ENCODE peak calls at places on chromosomes 6 and 20, in four cellular contexts. E is adipocyte, V is H7, G is BJ. T is an unnamed sample.

GRCh38 chr20:38134427-38135281 is 30.4 kb downstream of the TGM2 start:
- DNase-seq in G (no peak), V (no peak), E (peak; percentile 84), T (no peak)

GRCh38 chr20:46276531-46276930 is 31.8 kb downstream of the CDH22 start:
- DNase-seq in E (no peak), G (no peak), V (no peak), T (no peak)

GRCh38 chr6:10962673-10963072 is 75.8 kb downstream of the SYCP2L start:
- DNase-seq in G (peak; percentile 72), V (no peak), E (peak; percentile 93), T (no peak)

GRCh38 chr20:52004720-52005119 is 186.9 kb downstream of the ZFP64 start:
- DNase-seq in G (peak; percentile 20), E (peak; percentile 83), V (no peak), T (no peak)

GRCh38 chr20:43926691-43927090 is 12.0 kb downstream of the TOX2 start:
- DNase-seq in V (no peak), G (no peak), E (no peak), T (no peak)

GRCh38 chr6:26159417-26160273 is 72.4 kb downstream of the HFE start:
- DNase-seq in G (no peak), V (peak; percentile 43), E (peak; percentile 61), T (peak; percentile 64)

GRCh38 chr6:115983998-115984397 is 76.7 kb downstream of the FRK start:
- DNase-seq in G (no peak), E (no peak), V (no peak), T (no peak)

GRCh38 chr20:50385733-50386640 is 124.2 kb upstream of the PTPN1 start:
- DNase-seq in G (no peak), E (no peak), V (no peak), T (no peak)

GRCh38 chr6:53095716-53096115 is 30.5 kb downstream of the FBXO9 start:
- DNase-seq in V (no peak), G (no peak), E (peak; percentile 16), T (no peak)

GRCh38 chr20:46253391-46253790 is 54.9 kb downstream of the CDH22 start:
- DNase-seq in G (no peak), E (peak; percentile 3), V (peak; percentile 82), T (peak; percentile 83)

GRCh38 chr6:116884530-116884929 is 7.5 kb downstream of the RFX6 start:
- DNase-seq in V (no peak), G (no peak), E (no peak), T (peak; percentile 55)

GRCh38 chr6:25476126-25476525 is 175.9 kb upstream of the SCGN start:
- DNase-seq in V (no peak), G (no peak), E (peak; percentile 43), T (no peak)

GRCh38 chr6:5892669-5893068 is 114.1 kb downstream of the NRN1 start:
- DNase-seq in V (no peak), G (no peak), E (no peak), T (no peak)

GRCh38 chr20:20820104-20820503 is 107.7 kb upstream of the RALGAPA2 start:
- DNase-seq in V (peak; percentile 61), E (no peak), G (no peak), T (peak; percentile 85)

GRCh38 chr6:157608221-157609075 is 214.6 kb upstream of the SNX9 start:
- DNase-seq in V (no peak), G (no peak), E (no peak), T (no peak)

GRCh38 chr20:45358282-45359068 is 4.5 kb upstream of the SYS1 start:
- DNase-seq in E (peak; percentile 77), G (peak; percentile 72), V (no peak), T (peak; percentile 45)

GRCh38 chr6:158086706-158087518 is 81.2 kb downstream of the SERAC1 start:
- DNase-seq in E (no peak), V (peak; percentile 41), G (no peak), T (no peak)

GRCh38 chr6:150139533-150139932 is 3.3 kb upstream of the PPP1R14C start:
- DNase-seq in E (peak; percentile 27), V (no peak), G (no peak), T (no peak)

GRCh38 chr6:44561832-44562496 is 174.5 kb downstream of the CDC5L start:
- DNase-seq in V (no peak), E (no peak), G (no peak), T (no peak)

GRCh38 chr20:36065427-36065998 is 89.0 kb upstream of the EPB41L1 start:
- DNase-seq in E (no peak), V (no peak), G (no peak), T (no peak)
- H3K4me3 ChIP-seq in E (peak overlapping the region; percentile 78), V (peak overlapping the region; percentile 56), G (peak overlapping the region; percentile 64), T (no peak overlapping the region)

GRCh38 chr20:63499333-63499969 is 568 bp upstream of the EEF1A2 start:
- DNase-seq in E (no peak), V (peak; percentile 92), G (no peak), T (peak; percentile 73)
- H3K4me3 ChIP-seq in E (no peak overlapping the region), V (peak overlapping the region; percentile 53), G (peak overlapping the region; percentile 41), T (no peak overlapping the region)

DNA sequence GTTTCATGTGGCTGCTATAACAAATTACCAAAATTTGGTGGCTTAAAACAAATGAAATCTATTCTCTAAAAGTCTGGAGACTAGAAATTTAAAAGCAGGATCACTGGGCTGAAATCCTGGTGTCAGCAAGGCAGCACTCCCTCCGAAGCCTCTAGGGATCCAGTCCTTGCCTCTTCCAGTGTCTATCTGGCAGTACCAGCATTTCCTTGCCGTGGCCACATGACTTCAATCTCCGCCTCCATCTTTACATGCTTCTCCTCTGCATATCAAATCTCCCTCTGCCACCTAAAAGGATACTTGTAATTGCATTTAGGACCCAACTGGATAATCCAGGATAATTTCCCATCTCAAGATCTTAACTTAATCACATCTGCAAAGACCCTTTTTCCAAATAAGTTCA is 30.2 kb downstream of the ARHGAP18 start:
- DNase-seq in V (no peak), E (no peak), G (no peak), T (no peak)
- H3K4me3 ChIP-seq in V (no peak overlapping the region), E (peak overlapping the region; percentile 69), G (no peak overlapping the region), T (no peak overlapping the region)

DNA sequence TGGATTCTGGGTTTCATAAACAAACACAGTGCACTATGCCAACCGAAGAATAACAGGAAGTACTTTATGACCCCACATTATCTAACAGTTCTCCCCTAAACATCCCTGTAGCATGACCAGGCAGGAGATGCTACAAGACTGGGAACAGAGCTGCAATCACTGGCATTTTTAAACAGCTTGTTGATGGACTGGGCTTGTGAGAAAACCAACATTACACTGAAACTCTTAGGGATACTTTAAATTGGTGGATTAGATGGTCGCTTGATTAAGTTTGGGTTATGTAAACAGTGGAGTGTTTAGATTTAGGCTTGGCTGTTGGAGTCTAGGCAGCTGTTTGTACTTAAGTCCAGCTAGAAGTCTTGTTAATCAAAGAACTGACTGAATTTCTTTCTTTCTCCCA is 234.2 kb upstream of the BMP2 start:
- DNase-seq in G (peak; percentile 34), E (peak; percentile 57), V (no peak), T (no peak)
- H3K4me3 ChIP-seq in G (peak overlapping the region; percentile 12), E (peak overlapping the region; percentile 70), V (no peak overlapping the region), T (no peak overlapping the region)

DNA sequence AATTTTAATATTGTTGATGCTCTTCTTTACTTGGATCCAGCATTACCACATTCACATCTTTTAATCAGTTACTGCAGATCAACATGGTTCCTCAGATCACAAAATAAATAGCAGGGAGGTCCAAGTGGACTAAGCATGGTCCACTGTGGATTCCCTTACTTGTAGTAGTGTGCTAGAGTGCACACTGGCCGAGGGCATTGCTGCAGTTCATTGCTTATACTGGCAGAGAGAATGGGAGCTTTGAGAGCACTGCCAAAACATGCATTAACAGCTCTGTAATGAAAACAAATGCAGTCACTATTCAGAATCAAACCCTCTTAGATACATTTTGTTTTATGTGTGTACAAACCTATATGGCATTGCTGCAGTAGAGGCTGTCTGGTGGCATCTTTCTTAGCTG is 471.5 kb downstream of the CD109 start:
- DNase-seq in V (no peak), E (peak; percentile 18), G (no peak), T (no peak)
- H3K4me3 ChIP-seq in V (no peak overlapping the region), E (no peak overlapping the region), G (no peak overlapping the region), T (no peak overlapping the region)